ENCODE peak calls at places on chromosomes 4 and X, in four cellular contexts. O, J, X and I are unnamed samples.
A peak's percentile ranks its signal among the peaks of the same experiment; 100 is the strongest.

GRCh38 chrX:12013220-12013619 is 125.1 kb upstream of the FRMPD4 start:
- DNase-seq in O (no peak), J (no peak), X (no peak), I (no peak)

GRCh38 chr4:52290468-52290867 is 239.4 kb downstream of the SPATA18 start:
- DNase-seq in O (no peak), J (no peak), X (no peak), I (no peak)

GRCh38 chr4:181030961-181031360 is 1212.2 kb upstream of the TENM3 start:
- DNase-seq in O (no peak), J (no peak), X (no peak), I (no peak)

GRCh38 chrX:53682885-53683555 is 3.5 kb downstream of the HUWE1 start:
- DNase-seq in O (no peak), J (no peak), X (no peak), I (no peak)

GRCh38 chr4:119210760-119211159 is 1.8 kb upstream of the USP53 start:
- DNase-seq in O (no peak), J (no peak), X (no peak), I (no peak)

GRCh38 chr4:68951078-68951805 is at the start of gene UGT2A3:
- DNase-seq in O (no peak), J (no peak), X (no peak), I (no peak)

GRCh38 chr4:70778888-70779422 is 57.2 kb downstream of the RUFY3 start:
- DNase-seq in O (peak; percentile 46), J (no peak), X (peak; percentile 6), I (no peak)

GRCh38 chr4:89681219-89681618 is 155.7 kb downstream of the SNCA start:
- DNase-seq in O (no peak), J (no peak), X (no peak), I (no peak)

GRCh38 chrX:135327299-135327698 is 18.0 kb downstream of the ETDC start:
- DNase-seq in O (no peak), J (no peak), X (no peak), I (no peak)

GRCh38 chr4:119394826-119395225 is 72.9 kb upstream of the FABP2 start:
- DNase-seq in O (no peak), J (no peak), X (no peak), I (no peak)

GRCh38 chrX:44621088-44621487 is 78.4 kb upstream of the FUNDC1 start:
- DNase-seq in O (no peak), J (no peak), X (no peak), I (no peak)

GRCh38 chr4:30763337-30763736 is 43.2 kb downstream of the PCDH7 start:
- DNase-seq in O (no peak), J (no peak), X (no peak), I (no peak)

GRCh38 chr4:165726831-165727230 is 146.2 kb upstream of the TLL1 start:
- DNase-seq in O (no peak), J (no peak), X (no peak), I (no peak)

GRCh38 chr4:8192748-8193738 is 6.0 kb upstream of the SH3TC1 start:
- DNase-seq in O (peak; percentile 75), J (no peak), X (no peak), I (peak; percentile 87)

DNA sequence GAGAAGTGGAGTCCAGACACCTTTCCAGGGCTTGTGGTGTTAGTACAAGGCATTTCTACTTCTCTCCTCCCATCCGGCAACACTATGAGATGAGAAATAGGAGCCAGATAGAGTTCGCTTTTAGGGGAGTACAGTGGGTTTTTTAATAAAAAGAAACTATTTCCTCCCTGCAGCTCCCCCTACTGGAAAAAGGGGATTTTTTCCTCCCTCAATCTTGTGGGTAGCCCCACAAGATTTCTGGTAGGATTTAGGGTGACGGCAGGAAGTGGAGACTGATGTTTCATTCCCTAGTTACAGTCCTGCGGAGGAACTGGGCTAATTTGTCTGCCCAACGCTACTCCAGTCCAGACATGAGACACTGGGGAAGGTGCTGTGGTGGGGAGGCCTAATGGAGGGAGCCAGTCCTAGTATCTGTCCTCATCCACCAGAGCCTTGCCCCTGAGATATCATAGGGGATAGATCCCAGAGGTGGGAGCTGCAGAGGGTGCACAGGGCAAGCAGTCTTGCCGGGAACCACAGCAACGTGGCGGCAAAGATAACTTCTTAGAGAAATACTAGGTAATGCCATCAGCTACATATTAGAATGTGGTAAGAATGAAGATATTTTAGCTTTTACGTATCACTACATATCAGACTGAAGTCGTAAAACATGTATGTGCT is 45.6 kb upstream of the PRKG2 start:
- DNase-seq in O (no peak), J (no peak), X (no peak), I (no peak)
- TF ChIP-seq CTCF in O (peak; percentile 15), J (no peak), X (peak; percentile 50), I (peak; percentile 33)

DNA sequence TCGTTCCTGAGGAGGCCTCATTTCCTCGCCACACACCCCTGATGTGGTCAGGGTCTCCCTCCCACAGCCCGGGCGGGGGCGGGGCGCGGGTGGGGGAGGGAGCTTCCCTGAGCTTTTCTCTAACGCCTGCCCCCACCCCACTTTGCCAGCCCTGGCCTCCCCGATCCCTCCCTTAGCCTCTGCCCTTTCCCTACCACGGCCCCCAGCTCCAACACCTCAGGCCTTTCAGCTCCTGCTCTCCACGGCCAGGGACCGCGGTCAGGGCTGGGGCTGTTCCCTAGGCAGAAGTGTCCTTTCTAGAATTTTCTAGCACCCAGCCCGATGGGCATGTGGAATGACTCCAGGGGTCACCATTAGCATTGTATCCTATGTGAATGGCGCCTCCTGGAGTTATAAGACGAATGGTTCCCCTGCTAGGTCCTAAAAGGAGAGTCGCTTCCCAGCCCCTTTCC is 201.3 kb upstream of the BCOR start:
- DNase-seq in O (no peak), J (no peak), X (no peak), I (no peak)
- TF ChIP-seq CTCF in O (no peak), J (no peak), X (peak; percentile 13), I (peak; percentile 7)

GRCh38 chr4:80335554-80336358 is at the start of gene CFAP299:
- DNase-seq in O (peak; percentile 84), J (peak; percentile 1), X (peak; percentile 74), I (peak; percentile 72)

GRCh38 chr4:80334568-80334967 is 962 bp upstream of the CFAP299 start:
- DNase-seq in O (no peak), J (no peak), X (no peak), I (no peak)

GRCh38 chr4:80335226-80335553 is 340 bp upstream of the CFAP299 start:
- DNase-seq in O (no peak), J (no peak), X (no peak), I (no peak)

GRCh38 chr4:80340036-80340435 is 4.5 kb downstream of the CFAP299 start:
- DNase-seq in O (no peak), J (no peak), X (no peak), I (no peak)

DNA sequence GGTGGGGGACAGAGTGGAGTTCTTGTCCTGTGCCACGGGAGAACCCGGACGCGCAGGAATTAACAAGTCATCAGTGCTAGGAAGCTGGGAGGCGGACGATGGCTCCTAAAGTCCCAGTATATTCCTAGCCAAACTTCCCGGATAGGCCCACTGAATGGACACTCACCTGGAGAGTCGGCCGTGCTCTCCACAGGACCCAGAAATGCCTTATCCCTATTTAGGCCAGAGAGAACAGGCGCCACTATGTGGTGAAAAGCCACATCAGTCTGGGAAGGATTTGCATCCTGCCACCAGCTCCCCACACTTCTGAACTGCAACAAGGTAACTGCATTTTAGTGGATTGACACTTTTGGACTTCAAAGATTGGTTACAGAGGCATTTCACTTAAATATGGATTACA is 1.1 kb downstream of the CFAP299 start:
- DNase-seq in O (peak; percentile 36), J (no peak), X (peak; percentile 4), I (no peak)
- TF ChIP-seq CTCF in O (no peak), J (no peak), X (peak; percentile 28), I (no peak)

DNA sequence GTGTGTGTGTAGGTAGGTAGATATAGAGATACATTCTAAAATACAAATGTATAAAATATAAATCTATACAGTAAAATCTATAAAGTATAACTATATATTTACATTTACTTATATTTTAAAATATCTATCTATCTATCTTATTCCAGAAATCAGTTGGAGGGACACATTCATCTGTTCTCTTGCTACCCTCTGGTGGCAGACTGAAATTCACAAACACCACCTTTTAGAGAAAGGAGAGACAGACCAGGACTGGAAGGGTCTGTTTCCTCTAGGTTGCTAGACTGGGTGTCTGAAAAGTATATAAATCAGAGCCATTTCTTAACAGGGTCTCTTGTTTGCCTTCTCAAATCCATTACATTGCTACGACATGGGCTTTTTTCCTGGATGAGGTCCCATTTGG is 343.0 kb downstream of the OPHN1 start:
- DNase-seq in O (no peak), J (no peak), X (no peak), I (no peak)
- TF ChIP-seq CTCF in O (no peak), J (no peak), X (no peak), I (no peak)

DNA sequence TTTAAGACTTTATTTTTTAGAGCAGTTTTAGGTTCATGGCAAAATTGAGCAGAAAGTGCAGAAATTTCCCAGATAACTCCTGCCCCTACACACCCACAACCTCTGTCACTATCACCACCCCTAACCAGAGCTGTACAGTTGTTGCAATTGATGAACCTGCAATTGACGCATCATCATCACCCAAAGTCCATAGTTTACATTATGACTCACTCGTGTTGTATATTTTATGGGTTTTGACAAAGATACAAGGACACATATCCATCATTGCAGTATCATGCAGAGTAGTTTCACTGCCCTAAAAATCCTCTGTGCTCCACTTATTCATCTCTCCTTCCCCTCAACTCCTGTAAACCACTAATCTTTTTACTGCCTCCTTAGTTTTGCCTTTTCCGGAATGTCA is 34.5 kb upstream of the WAS start:
- DNase-seq in O (no peak), J (no peak), X (no peak), I (no peak)
- TF ChIP-seq CTCF in O (no peak), J (no peak), X (no peak), I (no peak)